ENCODE peak calls at places on chromosomes 5 and 9, in four cellular contexts. Y is HCT116, K is GM12878, P is body of pancreas. M is an unnamed sample.

GRCh38 chr5:54820346-54820745 is 165.0 kb downstream of the ESM1 start:
- DNase-seq in Y (no peak), K (no peak), P (no peak), M (no peak)

GRCh38 chr5:59763545-59763944 is 130.0 kb downstream of the PDE4D start:
- DNase-seq in Y (no peak), K (no peak), P (no peak), M (no peak)

GRCh38 chr9:88808019-88808656 is 183.1 kb upstream of the S1PR3 start:
- DNase-seq in Y (no peak), K (no peak), P (no peak), M (no peak)

GRCh38 chr9:130539473-130540223 is 39.7 kb upstream of the FUBP3 start:
- DNase-seq in Y (peak; percentile 40), K (no peak), P (no peak), M (no peak)

GRCh38 chr5:143791848-143792701 is 19.9 kb upstream of the HMHB1 start:
- DNase-seq in Y (no peak), K (no peak), P (no peak), M (no peak)

GRCh38 chr9:87725356-87725899 is 491 bp upstream of the CTSL start:
- DNase-seq in Y (no peak), K (no peak), P (no peak), M (no peak)

GRCh38 chr5:96661101-96661840 is 905 bp upstream of the CAST start:
- DNase-seq in Y (no peak), K (peak; percentile 26), P (peak; percentile 19), M (no peak)

GRCh38 chr5:178201927-178202235 is 2.5 kb upstream of the HNRNPAB start:
- DNase-seq in Y (no peak), K (no peak), P (no peak), M (no peak)

GRCh38 chr9:131728961-131729360 is 10.9 kb downstream of the RAPGEF1 start:
- DNase-seq in Y (no peak), K (no peak), P (no peak), M (no peak)

GRCh38 chr5:1765880-1766235 is 33.8 kb downstream of the MRPL36 start:
- DNase-seq in Y (no peak), K (no peak), P (no peak), M (no peak)

GRCh38 chr5:65663804-65664521 is 39.1 kb downstream of the SHLD3 start:
- DNase-seq in Y (peak; percentile 4), K (no peak), P (no peak), M (peak; percentile 5)

GRCh38 chr9:126126807-126127206 is 199.8 kb upstream of the MVB12B start:
- DNase-seq in Y (no peak), K (no peak), P (no peak), M (no peak)

GRCh38 chr5:132301341-132302274 is 7.4 kb downstream of the SLC22A4 start:
- DNase-seq in Y (no peak), K (no peak), P (no peak), M (no peak)

GRCh38 chr5:132434391-132434790 is 56.2 kb downstream of the IRF1 start:
- DNase-seq in Y (no peak), K (no peak), P (no peak), M (no peak)

GRCh38 chr5:142725231-142726187 is 39.6 kb upstream of the FGF1 start:
- DNase-seq in Y (no peak), K (no peak), P (no peak), M (no peak)

GRCh38 chr5:162719720-162720119 is 652.1 kb downstream of the GABRG2 start:
- DNase-seq in Y (no peak), K (no peak), P (no peak), M (no peak)

GRCh38 chr5:79878721-79879336 is 112.2 kb downstream of the MTX3 start:
- DNase-seq in Y (peak; percentile 31), K (no peak), P (no peak), M (peak; percentile 59)

GRCh38 chr5:135245521-135246499 is 153.2 kb downstream of the MACROH2A1 start:
- DNase-seq in Y (no peak), K (no peak), P (no peak), M (no peak)

GRCh38 chr9:135137398-135137832 is 49.9 kb downstream of the OLFM1 start:
- DNase-seq in Y (no peak), K (no peak), P (peak; percentile 43), M (peak; percentile 64)

GRCh38 chr5:120405291-120405864 is 58.7 kb upstream of the PRR16 start:
- DNase-seq in Y (no peak), K (no peak), P (no peak), M (no peak)

GRCh38 chr5:132459983-132460834 is 30.4 kb downstream of the IRF1 start:
- DNase-seq in Y (no peak), K (no peak), P (no peak), M (no peak)

GRCh38 chr5:150175536-150175935 is 9.0 kb downstream of the CDX1 start:
- DNase-seq in Y (peak; percentile 19), K (no peak), P (no peak), M (peak; percentile 60)

GRCh38 chr5:115796656-115797055 is 19.8 kb downstream of the CDO1 start:
- DNase-seq in Y (no peak), K (no peak), P (no peak), M (no peak)

GRCh38 chr5:112312295-112312694 is 106.8 kb downstream of the EPB41L4A start:
- DNase-seq in Y (no peak), K (no peak), P (no peak), M (no peak)

GRCh38 chr9:32572900-32573523 is at the start of gene NDUFB6:
- DNase-seq in Y (peak; percentile 93), K (peak; percentile 81), P (peak; percentile 94), M (peak; percentile 48)
- TF ChIP-seq POLR2A in Y (peak; percentile 87), K (peak; percentile 94), P (peak; percentile 83), M (peak; percentile 73)

GRCh38 chr9:107489144-107489673 is 360 bp downstream of the KLF4 start:
- DNase-seq in Y (no peak), K (no peak), P (no peak), M (peak; percentile 49)

GRCh38 chr9:107489687-107490605 is at the start of gene KLF4:
- DNase-seq in Y (peak; percentile 86), K (no peak), P (peak; percentile 91), M (peak; percentile 98)

GRCh38 chr9:107487521-107488399 is 1.8 kb downstream of the KLF4 start:
- DNase-seq in Y (no peak), K (no peak), P (peak; percentile 60), M (no peak)

GRCh38 chr9:107486674-107487520 is 2.7 kb downstream of the KLF4 start:
- DNase-seq in Y (no peak), K (no peak), P (peak; percentile 5), M (no peak)

GRCh38 chr9:107488400-107489143 is 997 bp downstream of the KLF4 start:
- DNase-seq in Y (no peak), K (no peak), P (peak; percentile 53), M (no peak)
- TF ChIP-seq POLR2A in Y (no peak), K (no peak), P (peak; percentile 67), M (no peak)

DNA sequence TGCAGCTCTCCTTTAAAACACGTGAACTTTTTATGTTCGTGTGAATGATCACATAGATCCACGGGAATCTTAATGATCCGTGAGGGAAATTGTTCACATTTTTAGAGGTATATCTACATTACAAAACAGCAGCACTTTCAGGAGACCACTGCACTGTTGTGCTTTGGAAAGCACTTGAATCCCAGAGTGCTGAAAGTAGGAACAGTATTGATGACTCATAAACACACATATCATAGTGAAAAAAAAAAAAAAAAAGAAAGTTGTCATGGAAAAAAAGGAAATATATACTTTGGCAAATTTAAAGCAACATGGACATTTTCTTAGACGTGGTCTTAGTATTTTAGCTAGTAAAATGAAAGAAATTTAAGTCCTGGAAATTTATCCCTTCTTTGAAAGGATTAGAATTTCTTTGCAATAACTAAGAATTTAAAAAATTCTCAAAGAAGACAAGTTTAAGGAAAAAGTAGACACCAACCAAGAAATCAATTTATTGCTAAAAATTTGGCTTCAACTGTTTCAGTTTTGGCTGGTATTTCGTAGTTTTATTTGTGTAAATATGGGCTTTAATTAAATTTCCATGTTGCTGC is 55.4 kb downstream of the ADGRV1 start:
- DNase-seq in Y (no peak), K (no peak), P (no peak), M (no peak)
- TF ChIP-seq POLR2A in Y (no peak), K (no peak), P (no peak), M (no peak)

GRCh38 chr5:168101352-168101751 is 190.1 kb upstream of the WWC1 start:
- DNase-seq in Y (no peak), K (no peak), P (no peak), M (no peak)

GRCh38 chr5:168110384-168110783 is 181.1 kb upstream of the WWC1 start:
- DNase-seq in Y (no peak), K (no peak), P (no peak), M (no peak)

GRCh38 chr5:168106008-168106761 is 185.3 kb upstream of the WWC1 start:
- DNase-seq in Y (no peak), K (no peak), P (no peak), M (peak; percentile 30)

GRCh38 chr5:168109441-168109840 is 182.0 kb upstream of the WWC1 start:
- DNase-seq in Y (no peak), K (no peak), P (no peak), M (no peak)

DNA sequence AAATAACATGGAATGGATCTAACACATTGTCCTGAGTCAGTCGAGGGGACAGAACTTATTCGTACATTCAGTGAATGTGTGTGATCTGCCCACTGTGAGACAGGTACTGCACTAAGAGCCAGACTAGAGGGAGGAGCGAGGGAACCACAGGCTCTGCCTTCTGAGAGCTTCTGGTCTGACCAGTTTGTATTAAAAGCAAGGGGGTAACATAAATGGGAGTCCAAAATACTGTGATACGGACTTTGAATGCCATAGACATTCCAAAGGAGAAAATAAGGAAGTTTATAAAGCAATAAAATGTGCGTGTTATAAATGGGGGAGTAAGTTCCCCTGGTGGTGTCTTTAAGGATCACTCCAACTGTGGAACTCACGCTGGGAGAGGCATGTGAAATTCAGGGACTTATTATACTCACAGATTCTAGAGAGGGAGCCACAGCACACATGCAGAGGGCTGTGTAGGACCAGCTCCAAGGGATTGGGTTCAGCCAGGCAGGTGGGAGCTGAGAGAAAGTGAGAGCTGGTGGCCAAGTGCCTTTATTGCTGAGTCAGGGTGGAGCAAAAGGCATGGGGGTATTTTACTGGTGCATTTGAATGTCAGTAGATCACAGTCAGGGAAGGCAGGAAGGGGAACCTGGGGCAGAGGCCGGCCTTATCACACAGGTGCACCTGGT is 186.5 kb upstream of the WWC1 start:
- DNase-seq in Y (no peak), K (no peak), P (no peak), M (no peak)
- TF ChIP-seq POLR2A in Y (no peak), K (no peak), P (no peak), M (no peak)

DNA sequence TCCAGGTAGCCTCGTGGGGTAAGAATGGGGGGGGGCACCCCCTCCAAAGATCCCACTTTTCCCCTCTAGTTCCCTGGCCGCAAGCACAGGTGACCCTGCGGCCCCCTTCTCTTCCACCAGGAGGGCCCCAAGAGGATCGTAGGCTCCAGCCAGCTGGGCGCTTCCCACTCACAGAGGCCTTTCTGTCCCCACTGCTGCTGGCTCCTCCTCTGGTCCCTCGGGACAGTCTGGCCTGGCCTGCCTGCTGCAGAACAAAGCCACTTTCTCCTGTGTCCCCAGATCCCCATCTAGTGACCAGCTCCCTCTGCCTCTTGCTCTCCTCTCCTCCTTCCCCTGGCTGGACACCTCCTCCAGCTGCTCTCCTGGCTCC is 534 bp upstream of the SAPCD2 start:
- DNase-seq in Y (no peak), K (no peak), P (no peak), M (no peak)
- TF ChIP-seq POLR2A in Y (peak; percentile 45), K (no peak), P (peak; percentile 9), M (no peak)